ENCODE peak calls at places on chromosomes 4 and X, in seven cellular contexts. T is H1, G is K562, D is GM12892, S is GM12878, Y is SK-N-SH, L is HepG2. Z is an unnamed sample.

GRCh38 chr4:168440442-168441264 is 39.6 kb downstream of the DDX60L start:
- DNase-seq in T (no peak), L (no peak), D (no peak), S (peak), Y (no peak), G (no peak), Z (no peak)

GRCh38 chr4:119663160-119663788 is 34.7 kb upstream of the PDE5A start:
- DNase-seq in S (no peak), D (no peak), G (no peak), L (no peak), T (no peak), Y (no peak), Z (no peak)

GRCh38 chr4:76028242-76028859 is 5.1 kb upstream of the CXCL10 start:
- DNase-seq in G (no peak), S (no peak), Y (no peak), L (no peak), T (no peak), D (no peak), Z (no peak)

GRCh38 chr4:109547394-109547793 is 12.7 kb upstream of the MCUB start:
- DNase-seq in T (no peak), S (no peak), Y (no peak), D (no peak), G (no peak), L (no peak), Z (no peak)

GRCh38 chr4:185165605-185166063 is 22.6 kb downstream of the SLC25A4 start:
- DNase-seq in Y (no peak), T (no peak), S (peak), D (no peak), G (no peak), L (no peak), Z (no peak)

GRCh38 chrX:41137589-41137988 is 52.3 kb downstream of the USP9X start:
- DNase-seq in L (no peak), Y (no peak), G (no peak), D (no peak), T (no peak), S (no peak), Z (no peak)

GRCh38 chr4:51830146-51830545 is 12.8 kb upstream of the DCUN1D4 start:
- DNase-seq in Y (no peak), D (no peak), G (no peak), T (no peak), L (no peak), S (no peak), Z (no peak)

GRCh38 chr4:38914859-38915258 is 47.3 kb downstream of the FAM114A1 start:
- DNase-seq in T (no peak), S (no peak), D (no peak), L (no peak), G (no peak), Y (no peak), Z (no peak)

GRCh38 chr4:68175562-68176155 is 46.0 kb upstream of the TMPRSS11F start:
- DNase-seq in D (no peak), S (peak), L (peak), G (peak), T (no peak), Y (peak), Z (no peak)

GRCh38 chr4:78477276-78477675 is 74.3 kb upstream of the ANXA3 start:
- DNase-seq in T (no peak), G (no peak), S (no peak), L (no peak), D (no peak), Y (no peak), Z (no peak)

GRCh38 chrX:134528936-134529335 is 69.0 kb downstream of the HPRT1 start:
- DNase-seq in G (no peak), S (no peak), T (no peak), Y (no peak), L (no peak), D (no peak), Z (no peak)

GRCh38 chrX:20063716-20064351 is 52.9 kb downstream of the MAP7D2 start:
- DNase-seq in L (no peak), T (peak), Y (no peak), D (no peak), S (no peak), G (peak), Z (no peak)

GRCh38 chr4:99856166-99856565 is 38.1 kb downstream of the LAMTOR3 start:
- DNase-seq in T (no peak), Y (no peak), G (no peak), L (no peak), D (no peak), S (no peak), Z (no peak)

GRCh38 chrX:148381603-148382002 is 118.8 kb upstream of the AFF2 start:
- DNase-seq in S (peak), Y (no peak), D (no peak), G (no peak), L (no peak), T (no peak), Z (no peak)

GRCh38 chr4:75514949-75515612 is 808 bp downstream of the THAP6 start:
- DNase-seq in L (no peak), Y (peak), T (no peak), G (no peak), S (peak), D (no peak), Z (no peak)

GRCh38 chr4:153655928-153656327 is 28.2 kb upstream of the TLR2 start:
- DNase-seq in S (no peak), Y (no peak), T (no peak), D (no peak), L (no peak), G (no peak), Z (no peak)

GRCh38 chr4:114077610-114078009 is 98.2 kb upstream of the ARSJ start:
- DNase-seq in T (no peak), G (no peak), Y (no peak), L (no peak), S (no peak), D (no peak), Z (no peak)

GRCh38 chr4:78244691-78245485 is 187.8 kb downstream of the FRAS1 start:
- DNase-seq in G (no peak), T (no peak), Y (no peak), L (no peak), D (no peak), S (no peak), Z (no peak)

GRCh38 chr4:38069271-38069760 is 109.1 kb downstream of the PTTG2 start:
- DNase-seq in G (peak), Y (peak), L (no peak), S (no peak), T (no peak), D (no peak), Z (peak)

GRCh38 chrX:69079278-69079677 is 86.0 kb downstream of the PJA1 start:
- DNase-seq in Y (no peak), L (no peak), S (no peak), T (no peak), D (no peak), G (no peak), Z (no peak)

GRCh38 chr4:158172558-158173258 is at the start of gene GASK1B:
- DNase-seq in G (peak), D (no peak), Y (peak), T (no peak), S (no peak), L (peak), Z (no peak)

GRCh38 chr4:108415389-108415788 is 205.0 kb upstream of the RPL34 start:
- DNase-seq in T (no peak), G (no peak), D (no peak), L (no peak), S (no peak), Y (no peak), Z (no peak)

GRCh38 chr4:7339751-7340552 is 94.8 kb downstream of the PSAPL1 start:
- DNase-seq in S (no peak), G (no peak), Y (no peak), D (no peak), T (no peak), L (no peak), Z (no peak)

GRCh38 chrX:150352581-150352980 is 10.5 kb upstream of the MAMLD1 start:
- DNase-seq in D (no peak), S (no peak), L (no peak), G (no peak), T (no peak), Y (no peak), Z (no peak)

GRCh38 chr4:127782025-127782274 is 172 bp upstream of the HSPA4L start:
- DNase-seq in L (no peak), G (peak), D (peak), T (peak), S (peak), Y (peak), Z (peak)

GRCh38 chr4:88757776-88758175 is 60.1 kb upstream of the NAP1L5 start:
- DNase-seq in L (no peak), D (no peak), T (no peak), Y (no peak), G (no peak), S (no peak), Z (no peak)

GRCh38 chr4:108941914-108942379 is 179.1 kb upstream of the ETNPPL start:
- DNase-seq in T (no peak), G (no peak), S (no peak), L (no peak), D (no peak), Y (no peak), Z (no peak)

GRCh38 chr4:1205641-1206298 is 33.4 kb upstream of the SPON2 start:
- DNase-seq in S (no peak), G (no peak), T (no peak), L (no peak), Y (no peak), D (peak), Z (no peak)

GRCh38 chrX:151680805-151681204 is 14.5 kb upstream of the PRRG3 start:
- DNase-seq in D (no peak), S (peak), Y (peak), T (peak), G (peak), L (peak), Z (peak)

GRCh38 chr4:111999801-112000200 is 145.5 kb upstream of the FAM241A start:
- DNase-seq in L (no peak), Y (no peak), S (no peak), T (no peak), G (no peak), D (no peak), Z (no peak)

GRCh38 chrX:35919536-35920309 is at the start of gene CFAP47:
- DNase-seq in G (no peak), Y (peak), T (peak), D (no peak), L (no peak), S (no peak), Z (no peak)

GRCh38 chrX:131262738-131263679 is 26.1 kb downstream of the IGSF1 start:
- DNase-seq in L (peak), S (no peak), D (no peak), G (peak), Y (no peak), T (peak), Z (no peak)

GRCh38 chrX:94551831-94552230 is 877.8 kb downstream of the FAM133A start:
- DNase-seq in L (no peak), S (no peak), Y (no peak), G (no peak), D (no peak), T (no peak), Z (no peak)

GRCh38 chr4:88107406-88108107 is 50.9 kb downstream of the ABCG2 start:
- DNase-seq in D (no peak), L (peak), S (no peak), T (no peak), G (no peak), Y (peak), Z (no peak)

GRCh38 chr4:85580489-85580888 is 105.5 kb downstream of the ARHGAP24 start:
- DNase-seq in Y (no peak), G (peak), L (no peak), D (no peak), S (no peak), T (no peak), Z (no peak)

GRCh38 chrX:139930923-139931645 is 1.8 kb downstream of the ATP11C start:
- DNase-seq in S (no peak), Y (peak), G (peak), T (no peak), L (peak), D (peak), Z (no peak)

GRCh38 chr4:16693040-16693506 is 205.4 kb downstream of the LDB2 start:
- DNase-seq in S (no peak), L (no peak), T (no peak), Y (no peak), G (no peak), D (no peak), Z (no peak)

GRCh38 chrX:22950278-22951266 is 49.2 kb upstream of the DDX53 start:
- DNase-seq in T (no peak), S (no peak), Y (no peak), D (no peak), L (no peak), G (no peak), Z (no peak)

GRCh38 chr4:151541438-151542071 is 132.6 kb downstream of the FHIP1A start:
- DNase-seq in S (no peak), G (no peak), T (no peak), Y (peak), L (no peak), D (no peak), Z (no peak)

DNA sequence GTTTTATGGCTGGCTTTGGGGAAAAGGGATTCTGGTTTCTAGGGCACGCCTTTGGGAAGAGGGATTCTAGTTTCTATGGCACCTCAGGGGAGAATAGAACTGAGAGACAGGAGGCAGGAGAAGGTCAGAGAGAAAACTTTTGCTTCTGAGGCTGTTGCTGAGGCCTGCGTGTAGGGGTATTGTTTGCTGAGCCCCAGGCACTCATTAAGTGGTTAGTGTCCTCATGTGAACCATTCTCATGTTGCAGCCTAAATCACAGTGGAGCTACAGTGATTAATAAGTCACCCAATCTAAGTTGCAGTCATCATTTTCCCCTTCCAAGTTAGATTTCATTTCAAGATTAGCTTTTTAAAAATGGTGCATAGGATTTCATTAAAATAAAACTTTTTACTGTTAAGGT is 29.0 kb downstream of the VCX3A start:
- DNase-seq in D (no peak), Y (no peak), S (no peak), L (no peak), T (no peak), G (no peak), Z (no peak)
- TF ChIP-seq TAF1 in D (no peak), Y (no peak), S (no peak), L (no peak), T (no peak), G (no peak), Z (no peak)

GRCh38 chrX:115972717-115973116 is 197.8 kb upstream of the AGTR2 start:
- DNase-seq in L (no peak), T (no peak), D (no peak), Y (no peak), G (no peak), S (no peak), Z (no peak)
- TF ChIP-seq TAF1 in L (no peak), T (no peak), D (no peak), Y (no peak), G (no peak), S (no peak), Z (no peak)

GRCh38 chr4:73418677-73419076 is 14.6 kb downstream of the ALB start:
- DNase-seq in T (no peak), S (no peak), D (no peak), G (no peak), L (no peak), Y (no peak), Z (no peak)
- TF ChIP-seq TAF1 in T (no peak), S (no peak), D (no peak), G (no peak), L (no peak), Y (no peak), Z (no peak)

GRCh38 chr4:140061194-140061593 is 92.8 kb downstream of the MAML3 start:
- DNase-seq in L (peak), S (no peak), G (no peak), D (no peak), T (no peak), Y (no peak), Z (no peak)

GRCh38 chr4:140057693-140058092 is 96.3 kb downstream of the MAML3 start:
- DNase-seq in G (no peak), L (no peak), Y (no peak), T (no peak), D (no peak), S (no peak), Z (no peak)

GRCh38 chr4:140061883-140062282 is 92.1 kb downstream of the MAML3 start:
- DNase-seq in Y (no peak), S (no peak), G (no peak), L (no peak), T (no peak), D (no peak), Z (no peak)

GRCh38 chr4:140056015-140056414 is 98.0 kb downstream of the MAML3 start:
- DNase-seq in Y (no peak), S (no peak), D (no peak), G (no peak), L (no peak), T (no peak), Z (no peak)

DNA sequence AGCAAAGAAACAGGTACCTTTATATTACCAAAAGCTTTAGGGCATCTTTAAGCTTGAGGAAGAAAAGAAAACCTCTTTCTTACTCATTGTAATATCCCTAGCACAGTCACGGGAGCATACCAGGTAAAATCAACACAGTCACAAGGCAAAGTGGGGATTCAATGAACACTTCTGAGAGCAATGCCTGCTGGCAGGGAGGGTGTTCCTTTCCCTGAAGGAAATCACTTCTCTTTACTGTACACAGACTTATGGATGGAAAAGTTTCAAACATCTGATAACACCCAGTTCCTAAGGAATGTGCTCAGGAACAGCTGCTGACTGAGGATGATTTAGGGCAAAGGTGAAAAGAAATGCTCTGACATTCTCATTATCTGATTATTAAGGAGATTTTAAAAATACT is 94.8 kb downstream of the MAML3 start:
- DNase-seq in L (no peak), G (no peak), Y (no peak), S (no peak), D (no peak), T (no peak), Z (no peak)
- TF ChIP-seq TAF1 in L (no peak), G (no peak), Y (no peak), S (no peak), D (no peak), T (no peak), Z (no peak)

GRCh38 chr4:4575284-4576211 is 33.7 kb upstream of the STX18 start:
- DNase-seq in L (no peak), S (peak), T (peak), D (peak), G (peak), Y (peak), Z (peak)
- TF ChIP-seq TAF1 in L (no peak), S (no peak), T (peak), D (no peak), G (no peak), Y (peak), Z (no peak)